ENCODE peak calls at places on chromosomes 5 and 9, in seven cellular contexts. G is lower leg skin, I is MM.1S, T is fibroblast of mammary gland, H is brain microvascular endothelial cell, W is foreskin fibroblast, V is upper lobe of right lung. R is an unnamed sample.

GRCh38 chr5:60842859-60843692 is 993 bp downstream of the ELOVL7 start:
- DNase-seq in G (no peak), I (peak; percentile 37), T (no peak), H (no peak), W (no peak), V (no peak), R (no peak)

GRCh38 chr9:91334053-91334452 is 27.7 kb downstream of the AUH start:
- DNase-seq in G (no peak), I (no peak), T (peak; percentile 32), H (peak; percentile 82), W (peak; percentile 6), V (no peak), R (no peak)

GRCh38 chr9:85430659-85431370 is 310.9 kb downstream of the AGTPBP1 start:
- DNase-seq in G (no peak), I (no peak), T (peak; percentile 4), H (no peak), W (no peak), V (no peak), R (no peak)

GRCh38 chr9:18688581-18688980 is 214.6 kb downstream of the ADAMTSL1 start:
- DNase-seq in G (no peak), I (no peak), T (no peak), H (no peak), W (no peak), V (no peak), R (no peak)

GRCh38 chr5:65803699-65804426 is 81.9 kb downstream of the NLN start:
- DNase-seq in G (no peak), I (no peak), T (no peak), H (no peak), W (no peak), V (no peak), R (no peak)

GRCh38 chr9:84756156-84756555 is 86.6 kb downstream of the NTRK2 start:
- DNase-seq in G (no peak), I (no peak), T (no peak), H (no peak), W (no peak), V (no peak), R (no peak)

GRCh38 chr5:71960196-71960595 is 147.1 kb upstream of the MAP1B start:
- DNase-seq in G (no peak), I (no peak), T (peak; percentile 36), H (no peak), W (no peak), V (no peak), R (no peak)

GRCh38 chr5:124461857-124462423 is 284.5 kb downstream of the ZNF608 start:
- DNase-seq in G (no peak), I (no peak), T (no peak), H (no peak), W (no peak), V (no peak), R (no peak)

GRCh38 chr9:1879501-1879900 is 135.6 kb upstream of the SMARCA2 start:
- DNase-seq in G (no peak), I (no peak), T (no peak), H (no peak), W (no peak), V (no peak), R (peak; percentile 76)

GRCh38 chr5:164076571-164076970 is 571.2 kb downstream of the MAT2B start:
- DNase-seq in G (no peak), I (no peak), T (no peak), H (no peak), W (no peak), V (no peak), R (no peak)

GRCh38 chr5:180830253-180831138 is 27.9 kb upstream of the MGAT1 start:
- DNase-seq in G (no peak), I (peak; percentile 83), T (peak; percentile 50), H (no peak), W (peak; percentile 47), V (peak; percentile 92), R (no peak)

GRCh38 chr5:143605403-143606005 is 202.0 kb upstream of the NR3C1 start:
- DNase-seq in G (peak; percentile 61), I (peak; percentile 78), T (peak; percentile 36), H (peak; percentile 12), W (no peak), V (no peak), R (no peak)

GRCh38 chr9:87266697-87267096 is 231.0 kb upstream of the DAPK1 start:
- DNase-seq in G (no peak), I (no peak), T (no peak), H (no peak), W (no peak), V (no peak), R (no peak)

GRCh38 chr9:83544002-83544698 is 5.9 kb upstream of the FRMD3 start:
- DNase-seq in G (no peak), I (peak; percentile 80), T (peak; percentile 80), H (peak; percentile 57), W (peak; percentile 74), V (no peak), R (peak; percentile 16)

GRCh38 chr5:1315709-1316587 is 21.1 kb upstream of the TERT start:
- DNase-seq in G (no peak), I (peak; percentile 98), T (no peak), H (no peak), W (no peak), V (peak; percentile 85), R (peak; percentile 88)

GRCh38 chr5:1316941-1317340 is 22.1 kb upstream of the TERT start:
- DNase-seq in G (no peak), I (no peak), T (no peak), H (no peak), W (no peak), V (peak; percentile 39), R (no peak)

GRCh38 chr5:1316588-1316902 is 21.7 kb upstream of the TERT start:
- DNase-seq in G (no peak), I (no peak), T (no peak), H (no peak), W (no peak), V (no peak), R (no peak)

GRCh38 chr5:1314564-1314982 is 19.7 kb upstream of the TERT start:
- DNase-seq in G (no peak), I (peak; percentile 42), T (no peak), H (no peak), W (no peak), V (peak; percentile 56), R (no peak)

DNA sequence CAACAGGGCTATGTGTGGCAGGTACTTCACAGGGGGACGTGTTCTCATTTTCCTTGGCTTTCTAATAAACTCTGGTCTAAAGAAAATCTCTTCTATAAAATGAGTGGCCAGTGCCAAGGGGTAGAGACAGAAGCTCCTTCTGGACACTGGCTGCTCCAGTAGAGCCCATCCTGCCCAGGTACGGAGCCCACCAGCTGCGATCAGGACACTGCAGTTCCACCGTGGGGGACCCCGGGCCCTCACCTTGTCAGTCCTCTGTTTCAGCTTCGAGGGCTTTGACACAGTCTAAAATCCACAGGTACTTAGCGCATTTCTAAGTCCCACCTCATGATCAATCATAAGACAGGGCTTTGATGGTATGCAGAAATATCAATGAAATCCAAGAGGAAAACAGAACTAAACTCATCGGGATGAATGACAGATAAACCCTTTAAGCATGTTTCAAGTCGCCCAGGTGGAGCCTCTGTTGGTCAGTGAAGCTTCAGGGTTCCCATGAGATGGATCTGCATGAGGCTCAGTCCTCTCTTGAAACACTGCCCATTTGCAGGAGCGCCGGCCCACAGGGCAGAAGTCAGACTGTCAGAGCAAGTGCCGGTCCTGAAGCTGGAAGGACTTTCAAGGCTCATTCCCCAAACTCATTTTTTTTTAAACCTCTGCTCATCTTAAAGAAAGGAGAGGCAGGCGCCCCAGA is 20.3 kb upstream of the TERT start:
- DNase-seq in G (no peak), I (no peak), T (no peak), H (no peak), W (no peak), V (peak; percentile 39), R (no peak)
- H3K4me3 ChIP-seq in G (no peak overlapping the region), I (peak overlapping the region; percentile 72), T (no peak overlapping the region), H (no peak overlapping the region), W (no peak overlapping the region), V (no peak overlapping the region), R (no peak overlapping the region)

GRCh38 chr9:121861501-121862180 is 210.2 kb downstream of the DAB2IP start:
- DNase-seq in G (no peak), I (no peak), T (peak; percentile 45), H (peak; percentile 33), W (no peak), V (no peak), R (no peak)
- TF ChIP-seq CTCF in G (no peak), I (peak; percentile 31), T (peak; percentile 45), H (peak; percentile 72), W (peak; percentile 42), V (peak; percentile 44), R (peak; percentile 41)

GRCh38 chr5:139658928-139659667 is 10.9 kb downstream of the CXXC5 start:
- DNase-seq in G (no peak), I (no peak), T (peak; percentile 87), H (peak; percentile 63), W (peak; percentile 80), V (peak; percentile 68), R (no peak)

GRCh38 chr5:139660916-139661814 is 13.0 kb downstream of the CXXC5 start:
- DNase-seq in G (peak; percentile 87), I (no peak), T (peak; percentile 96), H (peak; percentile 93), W (peak; percentile 96), V (peak; percentile 93), R (no peak)

GRCh38 chr5:139659673-139660072 is 11.5 kb downstream of the CXXC5 start:
- DNase-seq in G (no peak), I (no peak), T (no peak), H (no peak), W (no peak), V (peak; percentile 71), R (no peak)

GRCh38 chr5:139658501-139658927 is 10.4 kb downstream of the CXXC5 start:
- DNase-seq in G (no peak), I (no peak), T (peak; percentile 75), H (no peak), W (no peak), V (peak; percentile 77), R (no peak)

DNA sequence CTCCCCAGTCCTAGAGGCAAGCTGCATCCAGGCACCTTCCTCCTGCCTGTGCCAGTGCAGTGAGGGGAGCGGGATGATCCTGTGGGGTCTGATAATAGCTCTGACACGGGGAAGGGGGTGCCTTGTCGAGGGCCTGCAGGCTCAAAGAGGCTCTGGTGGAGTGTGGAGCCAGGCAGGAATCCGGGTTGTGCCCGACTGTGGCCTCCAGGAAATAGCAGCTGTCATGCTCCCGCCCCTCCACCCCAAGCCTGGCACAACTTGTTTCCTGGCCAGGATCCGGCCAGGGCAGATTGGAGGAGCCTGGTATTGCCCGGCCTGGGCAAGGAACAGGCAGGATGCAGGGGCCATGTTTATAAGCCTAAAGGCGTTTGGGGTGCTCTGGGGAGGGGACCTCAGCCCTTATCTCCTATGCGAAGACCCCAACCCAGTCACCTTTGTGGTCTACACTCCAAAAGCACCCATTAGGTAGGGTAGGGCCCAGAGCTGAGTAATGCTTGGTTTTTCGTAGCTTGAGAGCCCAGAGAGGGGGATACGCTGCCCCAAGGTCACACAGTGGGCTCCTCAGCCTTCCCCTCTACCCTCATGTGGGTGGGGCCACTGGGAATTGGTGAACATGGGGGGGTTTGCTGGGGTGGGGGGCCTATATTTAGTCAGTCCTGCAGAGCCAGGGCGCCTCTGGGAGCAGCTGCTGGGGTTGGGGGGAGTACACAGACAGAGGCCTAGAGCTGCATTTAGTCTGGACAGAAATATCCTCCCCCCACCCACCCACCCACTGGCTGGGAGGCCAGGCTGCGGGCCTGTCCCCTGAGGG is 12.2 kb downstream of the CXXC5 start:
- DNase-seq in G (no peak), I (no peak), T (peak; percentile 32), H (no peak), W (peak; percentile 69), V (peak; percentile 91), R (no peak)
- H3K4me3 ChIP-seq in G (no peak overlapping the region), I (no peak overlapping the region), T (peak overlapping the region; percentile 22), H (peak overlapping the region; percentile 33), W (peak overlapping the region; percentile 27), V (peak overlapping the region; percentile 39), R (peak overlapping the region; percentile 43)

DNA sequence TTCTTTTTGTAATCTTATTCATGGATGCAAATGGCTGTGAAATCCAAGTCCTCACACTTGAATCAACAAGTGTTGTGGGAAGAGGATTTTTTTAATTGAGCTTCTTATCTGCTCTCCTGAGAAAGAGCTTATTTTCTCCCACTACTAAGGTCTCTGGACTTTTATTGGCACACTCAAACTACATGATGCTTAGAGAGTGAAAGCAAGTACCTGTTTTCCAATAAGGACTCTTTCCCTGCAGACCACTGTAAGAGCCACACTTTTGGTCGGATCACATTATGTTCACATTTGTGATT is 546.4 kb upstream of the ARRDC3 start:
- DNase-seq in G (no peak), I (no peak), T (no peak), H (no peak), W (no peak), V (no peak), R (no peak)
- TF ChIP-seq CTCF in G (no peak), I (peak; percentile 1), T (no peak), H (no peak), W (no peak), V (no peak), R (peak; percentile 9)

R was measured in GM12864.